ENCODE peak calls at places on chromosomes 3 and 15, in seven cellular contexts. One of them, this sample, is unnamed.

GRCh38 chr3:135779024-135779423 is 186.5 kb upstream of the PPP2R3A start:
- DNase-seq in HCT116: no peak
- DNase-seq in K562: peak
- DNase-seq in HepG2: no peak
- DNase-seq in GM12878: no peak
- DNase-seq in H1: no peak
- DNase-seq in SK-N-SH: no peak
- DNase-seq in this sample: no peak

GRCh38 chr15:83716605-83717004 is 62.7 kb downstream of the ADAMTSL3 start:
- DNase-seq in HCT116: no peak
- DNase-seq in K562: no peak
- DNase-seq in HepG2: no peak
- DNase-seq in GM12878: no peak
- DNase-seq in H1: no peak
- DNase-seq in SK-N-SH: no peak
- DNase-seq in this sample: no peak

GRCh38 chr3:161266731-161267150 is 45.6 kb downstream of the NMD3 start:
- DNase-seq in HCT116: no peak
- DNase-seq in K562: no peak
- DNase-seq in HepG2: peak
- DNase-seq in GM12878: no peak
- DNase-seq in H1: no peak
- DNase-seq in SK-N-SH: no peak
- DNase-seq in this sample: no peak

GRCh38 chr3:185764168-185764988 is 60.5 kb downstream of the IGF2BP2 start:
- DNase-seq in HCT116: no peak
- DNase-seq in K562: no peak
- DNase-seq in HepG2: no peak
- DNase-seq in GM12878: no peak
- DNase-seq in H1: no peak
- DNase-seq in SK-N-SH: no peak
- DNase-seq in this sample: no peak

GRCh38 chr3:132160218-132160617 is 125.4 kb upstream of the CPNE4 start:
- DNase-seq in HCT116: no peak
- DNase-seq in K562: no peak
- DNase-seq in HepG2: no peak
- DNase-seq in GM12878: no peak
- DNase-seq in H1: no peak
- DNase-seq in SK-N-SH: no peak
- DNase-seq in this sample: no peak

GRCh38 chr3:189999718-190000117 is 121.0 kb downstream of the P3H2 start:
- DNase-seq in HCT116: no peak
- DNase-seq in K562: no peak
- DNase-seq in HepG2: peak
- DNase-seq in GM12878: no peak
- DNase-seq in H1: no peak
- DNase-seq in SK-N-SH: no peak
- DNase-seq in this sample: no peak

GRCh38 chr3:189720746-189721426 is 89.7 kb downstream of the TP63 start:
- DNase-seq in HCT116: no peak
- DNase-seq in K562: no peak
- DNase-seq in HepG2: no peak
- DNase-seq in GM12878: no peak
- DNase-seq in H1: no peak
- DNase-seq in SK-N-SH: no peak
- DNase-seq in this sample: no peak

GRCh38 chr3:116579843-116580242 is 129.7 kb upstream of the TUSC7 start:
- DNase-seq in HCT116: no peak
- DNase-seq in K562: no peak
- DNase-seq in HepG2: peak
- DNase-seq in GM12878: no peak
- DNase-seq in H1: no peak
- DNase-seq in SK-N-SH: no peak
- DNase-seq in this sample: no peak

GRCh38 chr3:51974963-51975856 is at the start of gene ABHD14A:
- DNase-seq in HCT116: no peak
- DNase-seq in K562: peak
- DNase-seq in HepG2: peak
- DNase-seq in GM12878: no peak
- DNase-seq in H1: no peak
- DNase-seq in SK-N-SH: peak
- DNase-seq in this sample: peak

GRCh38 chr3:42747581-42747980 is 25.5 kb downstream of the CCDC13 start:
- DNase-seq in HCT116: no peak
- DNase-seq in K562: no peak
- DNase-seq in HepG2: no peak
- DNase-seq in GM12878: no peak
- DNase-seq in H1: no peak
- DNase-seq in SK-N-SH: no peak
- DNase-seq in this sample: no peak

GRCh38 chr15:67820147-67820991 is 4.9 kb upstream of the SKOR1 start:
- DNase-seq in HCT116: no peak
- DNase-seq in K562: no peak
- DNase-seq in HepG2: no peak
- DNase-seq in GM12878: no peak
- DNase-seq in H1: no peak
- DNase-seq in SK-N-SH: no peak
- DNase-seq in this sample: no peak

GRCh38 chr3:129653019-129653418 is 46.5 kb upstream of the PLXND1 start:
- DNase-seq in HCT116: no peak
- DNase-seq in K562: no peak
- DNase-seq in HepG2: no peak
- DNase-seq in GM12878: no peak
- DNase-seq in H1: no peak
- DNase-seq in SK-N-SH: no peak
- DNase-seq in this sample: no peak

GRCh38 chr3:110925804-110926203 is 145.8 kb upstream of the NECTIN3 start:
- DNase-seq in HCT116: no peak
- DNase-seq in K562: no peak
- DNase-seq in HepG2: no peak
- DNase-seq in GM12878: no peak
- DNase-seq in H1: no peak
- DNase-seq in SK-N-SH: no peak
- DNase-seq in this sample: no peak

GRCh38 chr3:99911433-99911832 is 93.8 kb downstream of the CMSS1 start:
- DNase-seq in HCT116: no peak
- DNase-seq in K562: no peak
- DNase-seq in HepG2: no peak
- DNase-seq in GM12878: no peak
- DNase-seq in H1: no peak
- DNase-seq in SK-N-SH: peak
- DNase-seq in this sample: no peak

GRCh38 chr3:53949541-53949940 is 57.9 kb upstream of the SELENOK start:
- DNase-seq in HCT116: no peak
- DNase-seq in K562: no peak
- DNase-seq in HepG2: no peak
- DNase-seq in GM12878: no peak
- DNase-seq in H1: no peak
- DNase-seq in SK-N-SH: peak
- DNase-seq in this sample: no peak

GRCh38 chr3:16113704-16114103 is 60.8 kb upstream of the GALNT15 start:
- DNase-seq in HCT116: no peak
- DNase-seq in K562: no peak
- DNase-seq in HepG2: no peak
- DNase-seq in GM12878: no peak
- DNase-seq in H1: no peak
- DNase-seq in SK-N-SH: no peak
- DNase-seq in this sample: no peak

GRCh38 chr15:68389936-68390790 is 41.8 kb downstream of the ITGA11 start:
- DNase-seq in HCT116: no peak
- DNase-seq in K562: no peak
- DNase-seq in HepG2: no peak
- DNase-seq in GM12878: peak
- DNase-seq in H1: no peak
- DNase-seq in SK-N-SH: no peak
- DNase-seq in this sample: no peak

GRCh38 chr3:134771962-134772361 is 23.1 kb upstream of the EPHB1 start:
- DNase-seq in HCT116: no peak
- DNase-seq in K562: no peak
- DNase-seq in HepG2: no peak
- DNase-seq in GM12878: no peak
- DNase-seq in H1: no peak
- DNase-seq in SK-N-SH: no peak
- DNase-seq in this sample: no peak

GRCh38 chr3:134776518-134776917 is 18.5 kb upstream of the EPHB1 start:
- DNase-seq in HCT116: no peak
- DNase-seq in K562: no peak
- DNase-seq in HepG2: no peak
- DNase-seq in GM12878: no peak
- DNase-seq in H1: no peak
- DNase-seq in SK-N-SH: no peak
- DNase-seq in this sample: no peak

GRCh38 chr3:134772591-134772990 is 22.5 kb upstream of the EPHB1 start:
- DNase-seq in HCT116: no peak
- DNase-seq in K562: no peak
- DNase-seq in HepG2: no peak
- DNase-seq in GM12878: no peak
- DNase-seq in H1: no peak
- DNase-seq in SK-N-SH: no peak
- DNase-seq in this sample: no peak

GRCh38 chr3:134775831-134776230 is 19.2 kb upstream of the EPHB1 start:
- DNase-seq in HCT116: no peak
- DNase-seq in K562: no peak
- DNase-seq in HepG2: no peak
- DNase-seq in GM12878: no peak
- DNase-seq in H1: no peak
- DNase-seq in SK-N-SH: no peak
- DNase-seq in this sample: no peak

GRCh38 chr3:134777341-134777740 is 17.7 kb upstream of the EPHB1 start:
- DNase-seq in HCT116: no peak
- DNase-seq in K562: no peak
- DNase-seq in HepG2: no peak
- DNase-seq in GM12878: no peak
- DNase-seq in H1: no peak
- DNase-seq in SK-N-SH: no peak
- DNase-seq in this sample: no peak
- TF ChIP-seq JUND in HCT116: no peak
- TF ChIP-seq JUND in K562: no peak
- TF ChIP-seq JUND in HepG2: no peak
- TF ChIP-seq JUND in GM12878: no peak
- TF ChIP-seq JUND in H1: no peak
- TF ChIP-seq JUND in SK-N-SH: no peak
- TF ChIP-seq JUND in this sample: no peak

DNA sequence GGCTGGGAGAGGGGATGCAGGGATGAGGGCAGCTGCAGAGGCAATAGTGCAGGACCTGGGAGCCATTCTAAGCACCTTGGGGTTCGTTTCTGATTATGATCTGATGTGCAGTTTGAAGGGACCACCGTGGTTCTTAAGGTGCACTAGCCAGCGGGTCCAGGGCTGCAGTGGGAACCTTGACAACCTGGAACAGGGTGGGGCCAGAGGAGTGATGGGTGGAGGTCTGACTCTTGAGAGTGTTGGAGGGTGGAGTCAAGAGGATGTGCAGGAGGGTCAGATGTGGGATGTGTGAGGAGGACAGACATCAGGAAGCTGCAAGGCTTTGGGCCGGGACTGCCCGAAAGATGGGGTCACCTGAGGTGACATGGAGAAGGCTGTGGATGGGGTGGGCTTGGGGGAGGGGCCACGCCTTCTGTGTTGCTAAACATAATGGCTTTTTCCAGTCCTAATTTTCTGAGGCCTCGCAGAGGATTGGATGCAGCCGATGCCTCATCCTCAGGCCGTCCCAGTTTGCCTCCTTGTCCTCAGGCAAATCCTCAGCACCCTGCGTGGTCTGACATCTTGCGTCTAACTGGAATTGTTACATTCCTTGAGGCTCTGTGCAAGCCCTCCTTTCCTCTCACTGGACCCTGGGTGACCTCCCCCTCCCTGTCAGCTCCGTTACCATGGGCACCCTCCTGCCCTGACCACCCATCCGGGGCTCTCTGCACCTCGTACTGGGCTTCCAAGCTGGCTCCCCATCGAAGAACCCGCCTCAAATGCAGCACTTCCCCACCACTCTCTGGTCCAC is 61.4 kb upstream of the TRPM1 start:
- DNase-seq in HCT116: no peak
- DNase-seq in K562: no peak
- DNase-seq in HepG2: no peak
- DNase-seq in GM12878: no peak
- DNase-seq in H1: no peak
- DNase-seq in SK-N-SH: no peak
- DNase-seq in this sample: no peak
- TF ChIP-seq JUND in HCT116: no peak
- TF ChIP-seq JUND in K562: no peak
- TF ChIP-seq JUND in HepG2: no peak
- TF ChIP-seq JUND in GM12878: no peak
- TF ChIP-seq JUND in H1: no peak
- TF ChIP-seq JUND in SK-N-SH: no peak
- TF ChIP-seq JUND in this sample: no peak

GRCh38 chr15:54618120-54618519 is 578.6 kb downstream of the RSL24D1 start:
- DNase-seq in HCT116: no peak
- DNase-seq in K562: no peak
- DNase-seq in HepG2: peak
- DNase-seq in GM12878: no peak
- DNase-seq in H1: no peak
- DNase-seq in SK-N-SH: no peak
- DNase-seq in this sample: no peak
- TF ChIP-seq JUND in HCT116: no peak
- TF ChIP-seq JUND in K562: no peak
- TF ChIP-seq JUND in HepG2: no peak
- TF ChIP-seq JUND in GM12878: no peak
- TF ChIP-seq JUND in H1: no peak
- TF ChIP-seq JUND in SK-N-SH: no peak
- TF ChIP-seq JUND in this sample: no peak

GRCh38 chr3:197017003-197017402 is 12.6 kb downstream of the MELTF start:
- DNase-seq in HCT116: no peak
- DNase-seq in K562: no peak
- DNase-seq in HepG2: no peak
- DNase-seq in GM12878: no peak
- DNase-seq in H1: no peak
- DNase-seq in SK-N-SH: no peak
- DNase-seq in this sample: no peak

GRCh38 chr3:197014942-197015575 is 14.6 kb downstream of the MELTF start:
- DNase-seq in HCT116: no peak
- DNase-seq in K562: no peak
- DNase-seq in HepG2: no peak
- DNase-seq in GM12878: no peak
- DNase-seq in H1: no peak
- DNase-seq in SK-N-SH: no peak
- DNase-seq in this sample: no peak

GRCh38 chr3:197012021-197012883 is 17.4 kb downstream of the MELTF start:
- DNase-seq in HCT116: no peak
- DNase-seq in K562: no peak
- DNase-seq in HepG2: no peak
- DNase-seq in GM12878: no peak
- DNase-seq in H1: no peak
- DNase-seq in SK-N-SH: no peak
- DNase-seq in this sample: no peak

GRCh38 chr3:197015790-197016705 is 13.6 kb downstream of the MELTF start:
- DNase-seq in HCT116: no peak
- DNase-seq in K562: no peak
- DNase-seq in HepG2: no peak
- DNase-seq in GM12878: no peak
- DNase-seq in H1: no peak
- DNase-seq in SK-N-SH: no peak
- DNase-seq in this sample: no peak

DNA sequence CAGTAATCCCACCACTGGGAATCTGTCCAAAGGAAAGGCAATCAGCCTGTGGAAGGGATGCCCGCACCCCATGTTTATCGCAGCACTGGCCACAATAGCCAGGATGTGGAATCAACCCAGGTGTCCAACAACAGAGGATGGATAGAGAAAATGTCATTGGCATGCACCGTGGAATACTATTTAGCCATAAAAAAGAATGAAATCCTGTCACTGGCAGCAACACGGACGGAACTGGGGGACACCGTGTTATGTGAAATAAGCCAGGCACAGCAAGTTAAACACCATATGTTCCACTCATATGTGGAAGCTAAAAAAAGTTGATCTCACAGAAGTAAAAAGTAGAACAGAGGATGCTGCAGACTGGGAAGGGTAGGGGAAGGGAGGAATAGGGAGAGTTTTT is 15.6 kb downstream of the MELTF start:
- DNase-seq in HCT116: no peak
- DNase-seq in K562: no peak
- DNase-seq in HepG2: no peak
- DNase-seq in GM12878: no peak
- DNase-seq in H1: no peak
- DNase-seq in SK-N-SH: no peak
- DNase-seq in this sample: no peak
- TF ChIP-seq JUND in HCT116: no peak
- TF ChIP-seq JUND in K562: no peak
- TF ChIP-seq JUND in HepG2: no peak
- TF ChIP-seq JUND in GM12878: no peak
- TF ChIP-seq JUND in H1: no peak
- TF ChIP-seq JUND in SK-N-SH: no peak
- TF ChIP-seq JUND in this sample: no peak

This sample was measured in T47D.